ENCODE peak calls at places on chromosome 14, in four cellular contexts. H is K562, G is GM12878, A is HL-60. B is an unnamed sample.

GRCh38 chr14:68682166-68683103 is 110.4 kb downstream of the ZFP36L1 start:
- DNase-seq in G (peak), A (peak), H (peak), B (no peak)

GRCh38 chr14:64704743-64705405 is 650 bp downstream of the PLEKHG3 start:
- DNase-seq in H (peak), A (no peak), G (no peak), B (no peak)

GRCh38 chr14:83994020-83994419 is 1535.9 kb upstream of the FLRT2 start:
- DNase-seq in G (no peak), H (no peak), A (no peak), B (no peak)

GRCh38 chr14:100827140-100827517 is 1.2 kb downstream of the MEG3 start:
- DNase-seq in H (no peak), A (no peak), G (no peak), B (no peak)

GRCh38 chr14:20417250-20418186 is 4.2 kb upstream of the TEP1 start:
- DNase-seq in H (no peak), A (no peak), G (no peak), B (no peak)

GRCh38 chr14:50363734-50364113 is 33.0 kb downstream of the CDKL1 start:
- DNase-seq in G (peak), H (no peak), A (peak), B (peak)

GRCh38 chr14:52179151-52179790 is 88.2 kb upstream of the PTGDR start:
- DNase-seq in H (no peak), G (no peak), A (no peak), B (no peak)

GRCh38 chr14:58466459-58466858 is 38.9 kb downstream of the KIAA0586 start:
- DNase-seq in G (no peak), A (no peak), H (no peak), B (no peak)

GRCh38 chr14:61430066-61430757 is 108.8 kb downstream of the PRKCH start:
- DNase-seq in A (no peak), H (no peak), G (no peak), B (no peak)

GRCh38 chr14:36807727-36808126 is 146.1 kb downstream of the PAX9 start:
- DNase-seq in A (no peak), G (no peak), H (no peak), B (no peak)

GRCh38 chr14:41350476-41350875 is 256.2 kb upstream of the LRFN5 start:
- DNase-seq in A (no peak), H (no peak), G (no peak), B (no peak)

GRCh38 chr14:54814076-54814475 is 88.5 kb downstream of the GCH1 start:
- DNase-seq in H (peak), G (no peak), A (no peak), B (no peak)

GRCh38 chr14:103941462-103941861 is 867 bp downstream of the RD3L start:
- DNase-seq in H (no peak), G (no peak), A (no peak), B (no peak)

GRCh38 chr14:104844306-104845032 is 20.6 kb upstream of the CEP170B start:
- DNase-seq in H (no peak), G (no peak), A (no peak), B (no peak)

DNA sequence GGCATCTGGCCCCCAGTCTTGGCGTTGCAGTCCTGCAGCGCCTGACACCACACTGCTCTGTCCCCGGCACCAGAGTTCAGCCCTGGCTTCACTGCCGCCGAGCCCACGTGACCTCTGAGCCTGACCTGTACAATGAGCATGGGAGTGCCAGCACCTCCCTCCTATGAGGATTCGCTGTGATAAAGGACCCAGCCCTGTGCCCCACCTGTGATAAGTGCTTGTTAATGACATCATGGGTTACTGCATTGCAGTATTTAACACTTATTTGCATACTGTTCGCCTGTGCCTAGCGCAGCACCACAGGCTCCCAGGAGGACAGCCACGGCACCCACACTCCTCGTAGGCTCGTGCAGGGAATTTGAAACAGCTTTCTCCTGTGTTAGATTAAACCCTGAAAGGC is 118.2 kb upstream of the GSC start:
- DNase-seq in G (no peak), A (no peak), H (no peak), B (no peak)
- TF ChIP-seq SPI1 in G (no peak), A (no peak), H (no peak), B (no peak)

GRCh38 chr14:24179294-24179960 is 7.5 kb downstream of the REC8 start:
- DNase-seq in H (no peak), A (no peak), G (no peak), B (no peak)
- TF ChIP-seq SPI1 in H (no peak), A (no peak), G (no peak), B (no peak)

GRCh38 chr14:93832665-93833064 is 44.4 kb upstream of the PRIMA1 start:
- DNase-seq in H (no peak), A (no peak), G (no peak), B (no peak)

GRCh38 chr14:93834739-93835383 is 46.6 kb upstream of the PRIMA1 start:
- DNase-seq in G (no peak), H (no peak), A (no peak), B (no peak)

GRCh38 chr14:93832076-93832475 is 43.8 kb upstream of the PRIMA1 start:
- DNase-seq in H (no peak), A (no peak), G (no peak), B (no peak)

GRCh38 chr14:93829839-93830481 is 41.7 kb upstream of the PRIMA1 start:
- DNase-seq in G (no peak), H (no peak), A (no peak), B (no peak)

DNA sequence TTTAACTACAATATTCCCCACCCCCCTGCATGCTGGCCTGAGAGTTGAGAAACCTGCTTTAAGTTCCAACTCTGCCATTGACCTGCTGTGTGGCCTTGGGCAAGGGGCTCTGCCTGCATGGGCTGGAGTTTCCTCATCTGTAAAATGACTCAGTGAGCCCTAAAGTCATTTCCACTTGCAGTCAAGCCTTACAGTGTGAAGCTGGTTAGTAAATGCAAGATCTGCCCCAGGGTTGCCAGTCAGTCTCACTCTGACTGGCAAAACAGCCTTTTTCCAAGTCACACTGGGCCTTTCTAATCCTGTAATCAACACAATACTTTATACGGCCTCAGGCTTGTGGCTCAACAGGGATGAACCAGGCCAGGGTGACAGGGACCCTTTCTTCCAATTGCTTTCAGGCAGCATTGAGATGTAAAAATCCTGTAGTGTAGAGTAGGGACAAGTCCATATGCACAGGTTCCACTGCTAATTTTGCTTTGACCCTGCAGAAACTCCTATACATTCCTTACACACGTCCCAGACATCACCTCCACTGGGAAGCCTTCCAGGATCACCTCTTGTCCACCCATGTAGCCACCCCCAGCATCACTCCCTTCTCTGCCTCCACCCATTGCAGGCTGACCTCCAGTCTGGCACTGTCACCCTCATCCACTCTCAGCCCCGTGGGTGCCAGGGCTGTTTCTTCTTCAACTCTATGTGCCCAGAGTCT is 42.6 kb upstream of the PRIMA1 start:
- DNase-seq in G (no peak), H (no peak), A (no peak), B (no peak)
- TF ChIP-seq SPI1 in G (no peak), H (no peak), A (no peak), B (no peak)

GRCh38 chr14:27608377-27608776 is 1010.5 kb upstream of the NOVA1 start:
- DNase-seq in H (no peak), G (no peak), A (no peak), B (no peak)
- TF ChIP-seq SPI1 in H (no peak), G (no peak), A (no peak), B (no peak)

GRCh38 chr14:97162621-97163020 is 365.4 kb downstream of the VRK1 start:
- DNase-seq in G (no peak), H (no peak), A (no peak), B (no peak)
- TF ChIP-seq SPI1 in G (no peak), H (no peak), A (no peak), B (no peak)

GRCh38 chr14:101865288-101865687 is 99.1 kb upstream of the DYNC1H1 start:
- DNase-seq in G (no peak), A (no peak), H (no peak), B (no peak)

GRCh38 chr14:101862177-101862576 is 100.7 kb downstream of the PPP2R5C start:
- DNase-seq in H (no peak), A (no peak), G (no peak), B (no peak)

GRCh38 chr14:101859916-101860315 is 98.4 kb downstream of the PPP2R5C start:
- DNase-seq in A (no peak), G (no peak), H (no peak), B (no peak)

GRCh38 chr14:101861464-101861863 is 100.0 kb downstream of the PPP2R5C start:
- DNase-seq in H (no peak), A (no peak), G (no peak), B (no peak)

GRCh38 chr14:101862711-101863110 is 101.2 kb downstream of the PPP2R5C start:
- DNase-seq in H (no peak), G (no peak), A (no peak), B (no peak)
- TF ChIP-seq SPI1 in H (no peak), G (no peak), A (no peak), B (no peak)

GRCh38 chr14:102527255-102528232 is 18.0 kb upstream of the ANKRD9 start:
- DNase-seq in G (no peak), H (no peak), A (no peak), B (no peak)
- TF ChIP-seq SPI1 in G (no peak), H (no peak), A (no peak), B (no peak)

GRCh38 chr14:35046751-35047536 is 872 bp downstream of the FAM177A1 start:
- DNase-seq in A (no peak), G (no peak), H (no peak), B (no peak)
- TF ChIP-seq SPI1 in A (no peak), G (no peak), H (no peak), B (no peak)

DNA sequence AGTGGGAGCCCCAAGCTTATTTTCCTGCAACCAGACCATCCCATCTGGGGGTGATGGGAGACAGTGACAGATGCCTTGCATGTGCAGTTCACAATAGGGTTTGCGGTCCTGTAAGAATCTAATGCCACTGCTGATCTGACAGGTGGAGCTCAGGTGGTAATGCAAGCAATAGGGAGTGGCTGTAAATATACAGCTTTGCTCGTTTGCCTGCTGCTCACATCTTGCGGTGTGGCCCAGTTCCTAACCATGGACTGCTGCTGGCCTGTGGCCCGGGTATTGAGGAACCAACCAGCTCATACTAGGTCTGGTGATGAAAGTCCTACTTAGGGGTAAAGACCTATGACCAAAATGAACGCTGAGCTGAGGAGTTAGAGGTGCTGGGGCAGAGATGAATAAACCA is 36.1 kb upstream of the CCDC88C start:
- DNase-seq in G (no peak), H (no peak), A (no peak), B (no peak)
- TF ChIP-seq SPI1 in G (no peak), H (no peak), A (no peak), B (no peak)

B was measured in GM12891.